ENCODE peak calls at places on chromosomes 16 and 17, in four cellular contexts. S is IMR-90, B is mesenchymal stem cell, V is H1. Z is an unnamed sample.

GRCh38 chr16:11561440-11561797 is 25.3 kb downstream of the LITAF start:
- DNase-seq in S (no peak), B (peak), V (no peak), Z (no peak)

GRCh38 chr17:82299452-82299851 is 18.0 kb downstream of the CD7 start:
- DNase-seq in S (no peak), B (no peak), V (no peak), Z (no peak)

GRCh38 chr17:8496081-8496480 is 60.4 kb downstream of the NDEL1 start:
- DNase-seq in S (no peak), B (no peak), V (no peak), Z (no peak)

GRCh38 chr17:285751-286422 is 66.7 kb downstream of the RPH3AL start:
- DNase-seq in S (no peak), B (no peak), V (peak), Z (no peak)

GRCh38 chr17:34869636-34870035 is 91.6 kb downstream of the CCT6B start:
- DNase-seq in S (no peak), B (no peak), V (no peak), Z (no peak)

GRCh38 chr17:40139566-40140058 is 725 bp upstream of the CASC3 start:
- DNase-seq in S (no peak), B (no peak), V (no peak), Z (no peak)

GRCh38 chr17:979211-979538 is 401 bp downstream of the NXN start:
- DNase-seq in S (no peak), B (no peak), V (no peak), Z (no peak)

GRCh38 chr17:38459556-38459955 is 31.3 kb downstream of the ARHGAP23 start:
- DNase-seq in S (no peak), B (no peak), V (no peak), Z (no peak)

GRCh38 chr17:81022371-81022729 is 12.6 kb upstream of the BAIAP2 start:
- DNase-seq in S (no peak), B (no peak), V (no peak), Z (no peak)

GRCh38 chr17:78785663-78786057 is 3.6 kb upstream of the CYTH1 start:
- DNase-seq in S (no peak), B (no peak), V (no peak), Z (no peak)

GRCh38 chr17:76327689-76328088 is 19.6 kb upstream of the QRICH2 start:
- DNase-seq in S (no peak), B (no peak), V (no peak), Z (no peak)

GRCh38 chr17:12619444-12620199 is 46.1 kb upstream of the MYOCD start:
- DNase-seq in S (peak), B (peak), V (no peak), Z (no peak)

GRCh38 chr16:86665319-86665675 is 86.9 kb downstream of the FOXL1 start:
- DNase-seq in S (peak), B (peak), V (no peak), Z (no peak)

GRCh38 chr16:70267516-70267915 is 15.8 kb upstream of the EXOSC6 start:
- DNase-seq in S (peak), B (peak), V (peak), Z (no peak)

GRCh38 chr17:39270923-39271322 is 45.2 kb upstream of the STAC2 start:
- DNase-seq in S (peak), B (peak), V (no peak), Z (no peak)

GRCh38 chr17:74043976-74044375 is 159.5 kb upstream of the RPL38 start:
- DNase-seq in S (no peak), B (no peak), V (no peak), Z (no peak)

GRCh38 chr17:74040729-74041128 is 162.7 kb upstream of the RPL38 start:
- DNase-seq in S (no peak), B (no peak), V (no peak), Z (no peak)

GRCh38 chr17:74042241-74042640 is 161.2 kb upstream of the RPL38 start:
- DNase-seq in S (no peak), B (no peak), V (no peak), Z (no peak)

GRCh38 chr17:74040291-74040690 is 163.2 kb upstream of the RPL38 start:
- DNase-seq in S (no peak), B (no peak), V (no peak), Z (no peak)

GRCh38 chr17:74042744-74043486 is 160.6 kb upstream of the RPL38 start:
- DNase-seq in S (peak), B (peak), V (no peak), Z (no peak)
- H3K18ac ChIP-seq in S (no peak), B (no peak), V (no peak), Z (peak)

GRCh38 chr17:65055280-65055707 is 1.2 kb downstream of the GNA13 start:
- DNase-seq in S (no peak), B (no peak), V (no peak), Z (no peak)

GRCh38 chr17:65055708-65056638 is 567 bp downstream of the GNA13 start:
- DNase-seq in S (peak), B (peak), V (no peak), Z (no peak)

GRCh38 chr17:65058151-65058550 is 1.6 kb upstream of the GNA13 start:
- DNase-seq in S (no peak), B (no peak), V (no peak), Z (no peak)

GRCh38 chr17:65058615-65059014 is 2.1 kb upstream of the GNA13 start:
- DNase-seq in S (no peak), B (no peak), V (no peak), Z (no peak)

GRCh38 chr17:65057520-65058075 is 1.1 kb upstream of the GNA13 start:
- DNase-seq in S (no peak), B (peak), V (no peak), Z (no peak)
- H2BK5ac ChIP-seq in S (no peak), B (no peak), V (peak), Z (peak)

GRCh38 chr16:67191410-67191994 is 453 bp upstream of the E2F4 start:
- DNase-seq in S (no peak), B (no peak), V (no peak), Z (no peak)
- H3K9ac ChIP-seq in S (peak), B (peak), V (no peak), Z (no peak)

DNA sequence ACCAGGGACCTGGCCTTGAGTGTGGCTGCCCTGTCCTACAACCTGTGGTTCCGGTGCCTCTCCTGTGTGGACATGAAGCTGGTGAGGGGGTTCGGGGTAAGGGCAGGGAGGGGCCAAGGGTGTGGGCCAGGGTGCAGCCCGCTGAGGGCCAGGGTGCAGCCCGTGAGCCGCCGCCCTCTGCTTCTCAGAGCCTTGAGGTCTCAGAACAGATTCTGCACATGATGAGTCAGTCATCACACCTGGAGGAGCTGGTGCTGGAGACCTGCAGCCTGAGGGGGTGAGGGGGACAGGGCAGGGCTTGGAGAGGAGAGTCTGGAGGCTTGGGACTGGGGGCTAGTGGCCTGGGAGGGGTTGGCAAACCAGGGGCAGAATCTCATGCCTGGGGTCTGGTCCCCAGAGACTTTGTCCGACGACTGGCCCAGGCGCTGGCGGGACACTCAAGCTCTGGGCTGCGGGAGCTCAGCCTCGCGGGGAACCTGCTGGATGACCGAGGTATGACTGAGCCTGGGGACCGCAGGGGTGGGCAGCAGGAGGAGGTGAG is 2.2 kb downstream of the CARMIL2 start:
- DNase-seq in S (no peak), B (no peak), V (no peak), Z (no peak)
- H3K18ac ChIP-seq in S (no peak), B (no peak), V (no peak), Z (no peak)